ENCODE peak calls at places on chromosomes 11 and 22, in eight cellular contexts. F, T, X, N, G, B, W and E are unnamed samples.

GRCh38 chr11:41146326-41146725 is 313.1 kb downstream of the LRRC4C start:
- DNase-seq in F (no peak), T (no peak), X (no peak), N (no peak), G (no peak), B (no peak), W (no peak), E (no peak)

GRCh38 chr11:73889019-73889418 is 12.2 kb downstream of the PAAF1 start:
- DNase-seq in F (no peak), T (no peak), X (no peak), N (peak; percentile 34), G (no peak), B (peak; percentile 71), W (no peak), E (peak; percentile 89)

GRCh38 chr22:47801541-47802245 is 1039.2 kb downstream of the TBC1D22A start:
- DNase-seq in F (no peak), T (no peak), X (peak; percentile 29), N (no peak), G (no peak), B (no peak), W (no peak), E (no peak)

GRCh38 chr22:46038516-46039430 is 61.8 kb upstream of the WNT7B start:
- DNase-seq in F (no peak), T (no peak), X (no peak), N (no peak), G (no peak), B (peak; percentile 54), W (peak; percentile 22), E (no peak)

GRCh38 chr11:115334932-115335788 is 169.1 kb downstream of the CADM1 start:
- DNase-seq in F (peak; percentile 37), T (no peak), X (no peak), N (peak; percentile 4), G (peak; percentile 6), B (peak; percentile 38), W (no peak), E (peak; percentile 42)

GRCh38 chr11:94866936-94867795 is 99.0 kb downstream of the AMOTL1 start:
- DNase-seq in F (no peak), T (no peak), X (no peak), N (no peak), G (no peak), B (no peak), W (no peak), E (no peak)

GRCh38 chr11:9605742-9606141 is 32.3 kb downstream of the WEE1 start:
- DNase-seq in F (no peak), T (no peak), X (no peak), N (no peak), G (no peak), B (no peak), W (no peak), E (no peak)

GRCh38 chr11:67393990-67394389 is 2.2 kb downstream of the RAD9A start:
- DNase-seq in F (no peak), T (no peak), X (no peak), N (no peak), G (no peak), B (no peak), W (no peak), E (no peak)

GRCh38 chr11:11520231-11521015 is 101.4 kb downstream of the GALNT18 start:
- DNase-seq in F (no peak), T (no peak), X (no peak), N (no peak), G (no peak), B (no peak), W (no peak), E (peak; percentile 88)

GRCh38 chr11:72573380-72573949 is 100.8 kb downstream of the PDE2A start:
- DNase-seq in F (peak; percentile 68), T (no peak), X (no peak), N (no peak), G (peak; percentile 67), B (peak; percentile 42), W (no peak), E (peak; percentile 46)

GRCh38 chr11:110046759-110047386 is 46.3 kb upstream of the ZC3H12C start:
- DNase-seq in F (peak; percentile 49), T (no peak), X (no peak), N (no peak), G (no peak), B (no peak), W (peak; percentile 30), E (no peak)

GRCh38 chr22:19889951-19890350 is 35.3 kb upstream of the GNB1L start:
- DNase-seq in F (no peak), T (no peak), X (no peak), N (no peak), G (no peak), B (no peak), W (no peak), E (no peak)

GRCh38 chr11:69307871-69308381 is 14.0 kb downstream of the MYEOV start:
- DNase-seq in F (no peak), T (no peak), X (no peak), N (no peak), G (no peak), B (no peak), W (no peak), E (no peak)

GRCh38 chr11:69355959-69356702 is 62.2 kb downstream of the MYEOV start:
- DNase-seq in F (no peak), T (no peak), X (no peak), N (no peak), G (no peak), B (no peak), W (peak; percentile 7), E (no peak)

GRCh38 chr22:49966716-49967332 is 6.3 kb downstream of the PIM3 start:
- DNase-seq in F (peak; percentile 81), T (no peak), X (peak; percentile 46), N (no peak), G (no peak), B (no peak), W (peak; percentile 31), E (no peak)

GRCh38 chr11:44746894-44747293 is 20.1 kb downstream of the TSPAN18 start:
- DNase-seq in F (no peak), T (no peak), X (no peak), N (no peak), G (no peak), B (no peak), W (no peak), E (no peak)

GRCh38 chr11:8374716-8375115 is 111.0 kb upstream of the LMO1 start:
- DNase-seq in F (no peak), T (no peak), X (no peak), N (no peak), G (no peak), B (no peak), W (no peak), E (no peak)

GRCh38 chr11:75582935-75583709 is 21.1 kb downstream of the SERPINH1 start:
- DNase-seq in F (peak; percentile 87), T (no peak), X (peak; percentile 77), N (no peak), G (peak; percentile 59), B (peak; percentile 48), W (peak; percentile 44), E (peak; percentile 48)

GRCh38 chr11:56876621-56877312 is 111.9 kb upstream of the OR5AK2 start:
- DNase-seq in F (peak; percentile 8), T (no peak), X (no peak), N (no peak), G (no peak), B (peak; percentile 76), W (no peak), E (peak; percentile 82)

DNA sequence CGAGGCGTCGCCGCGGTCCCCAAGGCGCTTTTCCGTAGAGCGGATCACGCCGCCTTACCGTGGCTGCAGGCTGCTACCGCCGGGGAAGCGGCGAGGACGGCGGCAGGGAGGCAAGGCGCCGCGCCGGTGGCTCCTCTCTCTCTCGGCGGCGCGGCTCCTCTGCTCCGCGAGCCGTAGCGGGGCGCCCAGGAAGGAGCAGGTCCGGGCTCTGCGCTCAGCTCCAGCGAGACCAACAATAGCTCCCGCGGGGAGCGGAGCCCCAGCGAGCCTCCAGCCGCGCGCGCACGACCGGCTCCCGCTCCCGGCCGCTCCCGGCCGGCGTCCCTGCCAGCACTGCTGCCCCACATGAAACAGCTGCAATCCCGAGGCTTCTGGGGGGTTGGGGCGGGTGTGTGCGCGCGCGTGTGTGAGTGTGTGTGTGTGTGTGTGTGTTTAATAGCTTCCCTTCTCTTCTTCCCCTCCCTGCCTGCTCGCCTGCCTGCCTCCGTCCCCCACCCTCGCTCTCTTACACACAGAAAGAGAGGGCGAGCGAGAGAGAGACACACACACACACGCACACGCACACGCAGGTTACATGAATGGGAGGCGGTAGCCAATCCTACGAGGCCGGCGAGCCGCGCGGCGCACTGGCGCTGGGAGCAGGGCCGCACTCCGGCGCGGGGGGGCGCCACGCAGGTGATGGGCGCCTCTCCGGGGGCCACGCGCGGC is at the start of gene TENM4:
- DNase-seq in F (peak; percentile 91), T (no peak), X (no peak), N (peak; percentile 50), G (no peak), B (peak; percentile 85), W (peak; percentile 35), E (peak; percentile 82)
- TF ChIP-seq CTCF in F (peak; percentile 48), T (no peak), X (no peak), N (no peak), G (no peak), B (no peak), W (no peak), E (no peak)

GRCh38 chr11:131094828-131095227 is 178.5 kb upstream of the SNX19 start:
- DNase-seq in F (no peak), T (no peak), X (no peak), N (no peak), G (no peak), B (no peak), W (no peak), E (no peak)
- H3K4me3 ChIP-seq in F (no peak overlapping the region), T (no peak overlapping the region), X (no peak overlapping the region), N (no peak overlapping the region), G (no peak overlapping the region), B (no peak overlapping the region), W (no peak overlapping the region), E (no peak overlapping the region)

GRCh38 chr22:42315392-42315756 is 44.9 kb upstream of the TCF20 start:
- DNase-seq in F (no peak), T (no peak), X (no peak), N (no peak), G (no peak), B (no peak), W (peak; percentile 79), E (no peak)
- TF ChIP-seq CTCF in F (no peak), T (no peak), X (no peak), N (no peak), G (no peak), B (no peak), W (no peak), E (no peak)

GRCh38 chr22:41909290-41910049 is 5.4 kb downstream of the SHISA8 start:
- DNase-seq in F (no peak), T (no peak), X (no peak), N (no peak), G (no peak), B (no peak), W (no peak), E (no peak)

GRCh38 chr22:41906822-41907221 is 8.1 kb downstream of the SHISA8 start:
- DNase-seq in F (no peak), T (no peak), X (no peak), N (no peak), G (no peak), B (no peak), W (no peak), E (no peak)

GRCh38 chr22:41910050-41910598 is 4.8 kb downstream of the SHISA8 start:
- DNase-seq in F (no peak), T (no peak), X (no peak), N (no peak), G (no peak), B (no peak), W (no peak), E (peak; percentile 35)

GRCh38 chr22:41907436-41908401 is 7.2 kb downstream of the SHISA8 start:
- DNase-seq in F (no peak), T (no peak), X (no peak), N (no peak), G (no peak), B (no peak), W (no peak), E (no peak)

GRCh38 chr22:41908409-41909289 is 6.2 kb downstream of the SHISA8 start:
- DNase-seq in F (no peak), T (no peak), X (no peak), N (no peak), G (no peak), B (no peak), W (no peak), E (no peak)
- H3K4me3 ChIP-seq in F (no peak overlapping the region), T (no peak overlapping the region), X (no peak overlapping the region), N (no peak overlapping the region), G (no peak overlapping the region), B (no peak overlapping the region), W (no peak overlapping the region), E (no peak overlapping the region)